ENCODE peak calls at places on chromosomes 6 and 20, in five cellular contexts. One of them, this sample, is unnamed.

GRCh38 chr6:95364016-95364604 is 213.2 kb upstream of the MANEA start:
- DNase-seq in iris pigment epithelial cell: peak; percentile 16
- DNase-seq in aorta: no peak
- DNase-seq in HTR-8/SVneo: peak; percentile 7
- DNase-seq in neuronal stem cell: peak; percentile 14
- DNase-seq in this sample: peak; percentile 14

GRCh38 chr6:128039542-128039941 is 138.7 kb upstream of the THEMIS start:
- DNase-seq in iris pigment epithelial cell: no peak
- DNase-seq in neuronal stem cell: no peak
- DNase-seq in HTR-8/SVneo: no peak
- DNase-seq in aorta: no peak
- DNase-seq in this sample: no peak

GRCh38 chr20:47440857-47441773 is 60.6 kb upstream of the NCOA3 start:
- DNase-seq in aorta: peak; percentile 23
- DNase-seq in iris pigment epithelial cell: no peak
- DNase-seq in HTR-8/SVneo: peak; percentile 93
- DNase-seq in neuronal stem cell: no peak
- DNase-seq in this sample: peak; percentile 20

GRCh38 chr6:27795697-27796494 is 116.3 kb downstream of the OR2B2 start:
- DNase-seq in iris pigment epithelial cell: peak; percentile 81
- DNase-seq in aorta: no peak
- DNase-seq in HTR-8/SVneo: peak; percentile 51
- DNase-seq in neuronal stem cell: peak; percentile 88
- DNase-seq in this sample: peak; percentile 77

GRCh38 chr6:11822346-11822745 is 43.7 kb upstream of the ADTRP start:
- DNase-seq in neuronal stem cell: no peak
- DNase-seq in aorta: no peak
- DNase-seq in HTR-8/SVneo: no peak
- DNase-seq in iris pigment epithelial cell: no peak
- DNase-seq in this sample: no peak

GRCh38 chr20:10332656-10333421 is 101.2 kb downstream of the MKKS start:
- DNase-seq in HTR-8/SVneo: no peak
- DNase-seq in neuronal stem cell: no peak
- DNase-seq in aorta: no peak
- DNase-seq in iris pigment epithelial cell: peak; percentile 38
- DNase-seq in this sample: no peak

GRCh38 chr6:137076277-137077068 is 31.7 kb upstream of the IL20RA start:
- DNase-seq in neuronal stem cell: peak; percentile 11
- DNase-seq in aorta: peak; percentile 75
- DNase-seq in HTR-8/SVneo: peak; percentile 53
- DNase-seq in iris pigment epithelial cell: peak; percentile 60
- DNase-seq in this sample: peak; percentile 77

GRCh38 chr6:37059344-37060194 is 54.1 kb downstream of the FGD2 start:
- DNase-seq in HTR-8/SVneo: peak; percentile 89
- DNase-seq in aorta: peak; percentile 81
- DNase-seq in neuronal stem cell: peak; percentile 70
- DNase-seq in iris pigment epithelial cell: peak; percentile 97
- DNase-seq in this sample: peak; percentile 95

GRCh38 chr20:46083101-46083500 is 6.7 kb downstream of the NCOA5 start:
- DNase-seq in aorta: no peak
- DNase-seq in HTR-8/SVneo: no peak
- DNase-seq in iris pigment epithelial cell: no peak
- DNase-seq in neuronal stem cell: no peak
- DNase-seq in this sample: no peak

GRCh38 chr6:54718541-54719023 is 128.0 kb upstream of the FAM83B start:
- DNase-seq in iris pigment epithelial cell: no peak
- DNase-seq in aorta: no peak
- DNase-seq in HTR-8/SVneo: no peak
- DNase-seq in neuronal stem cell: no peak
- DNase-seq in this sample: no peak

GRCh38 chr20:17662333-17663039 is 19.6 kb downstream of the RRBP1 start:
- DNase-seq in HTR-8/SVneo: no peak
- DNase-seq in aorta: peak; percentile 70
- DNase-seq in neuronal stem cell: no peak
- DNase-seq in iris pigment epithelial cell: peak; percentile 39
- DNase-seq in this sample: no peak

GRCh38 chr6:79377047-79377446 is 142.6 kb upstream of the HMGN3 start:
- DNase-seq in neuronal stem cell: no peak
- DNase-seq in HTR-8/SVneo: no peak
- DNase-seq in iris pigment epithelial cell: peak; percentile 69
- DNase-seq in aorta: no peak
- DNase-seq in this sample: peak; percentile 6

GRCh38 chr20:10793741-10794140 is 119.9 kb upstream of the JAG1 start:
- DNase-seq in HTR-8/SVneo: no peak
- DNase-seq in iris pigment epithelial cell: no peak
- DNase-seq in aorta: no peak
- DNase-seq in neuronal stem cell: no peak
- DNase-seq in this sample: no peak